ENCODE peak calls at places on chromosomes 4 and X, in five cellular contexts. One of them, this sample, is unnamed.

GRCh38 chr4:123673971-123674370 is 277.4 kb downstream of the SPRY1 start:
- DNase-seq in cardiac muscle cell: no peak
- DNase-seq in smooth muscle cell of the brain vasculature: no peak
- DNase-seq in EH: peak; percentile 57
- DNase-seq in vagina: no peak
- DNase-seq in this sample: no peak

GRCh38 chr4:82706349-82707000 is 92.1 kb downstream of the SCD5 start:
- DNase-seq in cardiac muscle cell: no peak
- DNase-seq in smooth muscle cell of the brain vasculature: no peak
- DNase-seq in EH: peak; percentile 28
- DNase-seq in vagina: no peak
- DNase-seq in this sample: no peak

GRCh38 chr4:187077749-187078148 is 354.1 kb upstream of the FAT1 start:
- DNase-seq in cardiac muscle cell: no peak
- DNase-seq in smooth muscle cell of the brain vasculature: no peak
- DNase-seq in EH: no peak
- DNase-seq in vagina: no peak
- DNase-seq in this sample: no peak

GRCh38 chr4:6516762-6517161 is 44.3 kb upstream of the PPP2R2C start:
- DNase-seq in cardiac muscle cell: peak; percentile 29
- DNase-seq in smooth muscle cell of the brain vasculature: no peak
- DNase-seq in EH: peak; percentile 7
- DNase-seq in vagina: no peak
- DNase-seq in this sample: no peak

GRCh38 chr4:83560523-83560922 is 24.6 kb downstream of the GPAT3 start:
- DNase-seq in cardiac muscle cell: no peak
- DNase-seq in smooth muscle cell of the brain vasculature: no peak
- DNase-seq in EH: no peak
- DNase-seq in vagina: no peak
- DNase-seq in this sample: no peak

GRCh38 chrX:37759878-37760418 is 19.9 kb upstream of the CYBB start:
- DNase-seq in cardiac muscle cell: no peak
- DNase-seq in smooth muscle cell of the brain vasculature: no peak
- DNase-seq in EH: no peak
- DNase-seq in vagina: no peak
- DNase-seq in this sample: no peak

GRCh38 chr4:52510939-52511583 is 148.0 kb downstream of the USP46 start:
- DNase-seq in cardiac muscle cell: no peak
- DNase-seq in smooth muscle cell of the brain vasculature: no peak
- DNase-seq in EH: no peak
- DNase-seq in vagina: no peak
- DNase-seq in this sample: no peak

GRCh38 chr4:48653217-48654014 is 126.7 kb downstream of the FRYL start:
- DNase-seq in cardiac muscle cell: peak; percentile 39
- DNase-seq in smooth muscle cell of the brain vasculature: no peak
- DNase-seq in EH: peak; percentile 43
- DNase-seq in vagina: no peak
- DNase-seq in this sample: peak; percentile 52

GRCh38 chr4:71595576-71596108 is 188.2 kb downstream of the GC start:
- DNase-seq in cardiac muscle cell: no peak
- DNase-seq in smooth muscle cell of the brain vasculature: no peak
- DNase-seq in EH: no peak
- DNase-seq in vagina: no peak
- DNase-seq in this sample: no peak

GRCh38 chr4:1193206-1194027 is 21.0 kb upstream of the SPON2 start:
- DNase-seq in cardiac muscle cell: no peak
- DNase-seq in smooth muscle cell of the brain vasculature: no peak
- DNase-seq in EH: no peak
- DNase-seq in vagina: peak; percentile 82
- DNase-seq in this sample: peak; percentile 1

GRCh38 chr4:76426272-76426671 is 5.3 kb upstream of the CCDC158 start:
- DNase-seq in cardiac muscle cell: no peak
- DNase-seq in smooth muscle cell of the brain vasculature: no peak
- DNase-seq in EH: no peak
- DNase-seq in vagina: no peak
- DNase-seq in this sample: no peak

GRCh38 chrX:109350621-109351020 is 131.3 kb downstream of the GUCY2F start:
- DNase-seq in cardiac muscle cell: no peak
- DNase-seq in smooth muscle cell of the brain vasculature: no peak
- DNase-seq in EH: no peak
- DNase-seq in vagina: no peak
- DNase-seq in this sample: no peak

GRCh38 chrX:110852180-110852579 is 56.6 kb upstream of the CHRDL1 start:
- DNase-seq in cardiac muscle cell: peak; percentile 54
- DNase-seq in smooth muscle cell of the brain vasculature: no peak
- DNase-seq in EH: peak; percentile 11
- DNase-seq in vagina: no peak
- DNase-seq in this sample: no peak

GRCh38 chr4:104490096-104490769 is 4.5 kb downstream of the CXXC4 start:
- DNase-seq in cardiac muscle cell: peak; percentile 22
- DNase-seq in smooth muscle cell of the brain vasculature: no peak
- DNase-seq in EH: no peak
- DNase-seq in vagina: no peak
- DNase-seq in this sample: peak; percentile 5

GRCh38 chrX:72358313-72358712 is 52.6 kb upstream of the CITED1 start:
- DNase-seq in cardiac muscle cell: no peak
- DNase-seq in smooth muscle cell of the brain vasculature: no peak
- DNase-seq in EH: peak; percentile 72
- DNase-seq in vagina: no peak
- DNase-seq in this sample: no peak

GRCh38 chrX:151754042-151754419 is 19.5 kb downstream of the CNGA2 start:
- DNase-seq in cardiac muscle cell: no peak
- DNase-seq in smooth muscle cell of the brain vasculature: no peak
- DNase-seq in EH: peak; percentile 77
- DNase-seq in vagina: no peak
- DNase-seq in this sample: no peak

GRCh38 chrX:25015486-25016360 is at the start of gene ARX:
- DNase-seq in cardiac muscle cell: peak; percentile 96
- DNase-seq in smooth muscle cell of the brain vasculature: no peak
- DNase-seq in EH: peak; percentile 46
- DNase-seq in vagina: no peak
- DNase-seq in this sample: peak; percentile 37

GRCh38 chr4:103375278-103375677 is 177.1 kb upstream of the CENPE start:
- DNase-seq in cardiac muscle cell: no peak
- DNase-seq in smooth muscle cell of the brain vasculature: no peak
- DNase-seq in EH: peak; percentile 14
- DNase-seq in vagina: no peak
- DNase-seq in this sample: no peak

GRCh38 chr4:35818520-35818919 is 425.8 kb downstream of the ARAP2 start:
- DNase-seq in cardiac muscle cell: no peak
- DNase-seq in smooth muscle cell of the brain vasculature: no peak
- DNase-seq in EH: no peak
- DNase-seq in vagina: no peak
- DNase-seq in this sample: no peak

This sample was measured in stimulated activated naive CD8-positive, alpha-beta T cell treated with anti-CD3 and anti-CD28 coated beads, Interleukin-15, Interleukin-2, amounts not matched to agents 100 U/mL and 50 U/mL, for 24 hours.